ENCODE peak calls at places on chromosomes 6 and 20, in seven cellular contexts. W, J, O, P, Q, R and Z are unnamed samples.
A peak's percentile ranks its signal among the peaks of the same experiment; 100 is the strongest.

GRCh38 chr6:87700729-87701675 is 1.0 kb downstream of the AKIRIN2 start:
- DNase-seq in W (no peak), J (peak; percentile 31), O (peak; percentile 33), P (no peak), Q (peak; percentile 68), R (no peak), Z (peak; percentile 57)

GRCh38 chr6:26196846-26197683 is 109.8 kb downstream of the HFE start:
- DNase-seq in W (no peak), J (peak; percentile 83), O (no peak), P (no peak), Q (peak; percentile 88), R (peak; percentile 75), Z (peak; percentile 94)

GRCh38 chr20:36113566-36114247 is 40.8 kb upstream of the EPB41L1 start:
- DNase-seq in W (no peak), J (no peak), O (no peak), P (no peak), Q (no peak), R (no peak), Z (no peak)

GRCh38 chr6:90420495-90420894 is 123.9 kb upstream of the BACH2 start:
- DNase-seq in W (no peak), J (no peak), O (no peak), P (no peak), Q (no peak), R (no peak), Z (no peak)

GRCh38 chr20:50120935-50121693 is 8.2 kb upstream of the UBE2V1 start:
- DNase-seq in W (no peak), J (no peak), O (no peak), P (no peak), Q (no peak), R (peak; percentile 70), Z (peak; percentile 72)

GRCh38 chr20:57662028-57662312 is 41.7 kb upstream of the ZBP1 start:
- DNase-seq in W (no peak), J (no peak), O (no peak), P (no peak), Q (no peak), R (peak; percentile 6), Z (no peak)

GRCh38 chr20:44358776-44359175 is 3.3 kb downstream of the HNF4A start:
- DNase-seq in W (no peak), J (no peak), O (no peak), P (no peak), Q (no peak), R (no peak), Z (no peak)

GRCh38 chr6:15329154-15329781 is 83.4 kb downstream of the JARID2 start:
- DNase-seq in W (peak; percentile 57), J (no peak), O (no peak), P (peak; percentile 35), Q (peak; percentile 95), R (no peak), Z (peak; percentile 82)

GRCh38 chr6:168284187-168284586 is 35.4 kb downstream of the DACT2 start:
- DNase-seq in W (no peak), J (no peak), O (no peak), P (peak; percentile 13), Q (no peak), R (no peak), Z (no peak)

GRCh38 chr6:11665636-11666335 is 112.8 kb downstream of the ADTRP start:
- DNase-seq in W (no peak), J (no peak), O (no peak), P (no peak), Q (no peak), R (no peak), Z (no peak)

GRCh38 chr6:36753671-36754485 is 56.3 kb downstream of the RAB44 start:
- DNase-seq in W (no peak), J (no peak), O (no peak), P (no peak), Q (no peak), R (no peak), Z (no peak)

GRCh38 chr6:105746539-105746938 is 339.6 kb upstream of the PRDM1 start:
- DNase-seq in W (no peak), J (no peak), O (no peak), P (no peak), Q (no peak), R (no peak), Z (no peak)

GRCh38 chr6:11968241-11968806 is 43.8 kb upstream of the HIVEP1 start:
- DNase-seq in W (no peak), J (no peak), O (no peak), P (no peak), Q (no peak), R (no peak), Z (no peak)

GRCh38 chr20:38128691-38129090 is 36.4 kb downstream of the TGM2 start:
- DNase-seq in W (no peak), J (no peak), O (no peak), P (no peak), Q (no peak), R (no peak), Z (no peak)

GRCh38 chr20:38126146-38126912 is 38.7 kb downstream of the TGM2 start:
- DNase-seq in W (no peak), J (no peak), O (no peak), P (no peak), Q (no peak), R (no peak), Z (peak; percentile 30)

GRCh38 chr20:38127920-38128528 is 37.0 kb downstream of the TGM2 start:
- DNase-seq in W (no peak), J (no peak), O (no peak), P (no peak), Q (no peak), R (no peak), Z (no peak)

GRCh38 chr20:38125157-38126056 is 39.7 kb downstream of the TGM2 start:
- DNase-seq in W (no peak), J (peak; percentile 78), O (no peak), P (no peak), Q (peak; percentile 62), R (no peak), Z (peak; percentile 86)

DNA sequence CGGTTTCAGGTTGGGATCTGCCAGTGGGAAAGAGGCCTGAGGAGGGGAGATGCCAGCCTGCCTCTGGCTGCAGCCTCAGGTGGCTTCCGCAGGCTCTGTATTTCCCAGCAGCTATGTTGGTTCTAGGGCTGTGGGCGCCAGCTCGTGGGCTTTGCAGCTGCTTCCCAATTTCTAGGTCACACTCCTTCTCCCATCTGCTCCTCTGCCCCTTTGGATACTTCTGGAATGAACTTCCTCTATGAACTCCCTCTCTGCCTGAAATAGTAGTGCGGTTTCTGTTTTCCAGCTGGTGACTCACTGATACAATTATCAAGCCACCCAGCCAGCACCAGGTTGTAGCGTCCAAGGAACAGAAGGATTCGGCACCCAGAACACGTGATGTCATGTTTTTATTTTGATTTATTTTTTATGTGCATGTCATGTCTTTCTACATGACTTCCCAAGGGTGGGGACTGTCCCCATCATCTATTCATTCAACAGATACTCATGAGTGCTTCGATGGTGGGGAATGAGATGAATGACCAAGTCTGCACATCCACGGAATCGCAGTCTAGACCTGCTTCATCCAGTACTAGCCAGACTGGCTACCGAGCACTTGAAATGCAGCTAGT is 38.0 kb downstream of the TGM2 start:
- DNase-seq in W (peak; percentile 52), J (peak; percentile 72), O (no peak), P (no peak), Q (peak; percentile 89), R (no peak), Z (peak; percentile 78)
- TF ChIP-seq CTCF in W (no peak), J (no peak), O (no peak), P (no peak), Q (no peak), R (no peak), Z (no peak)

DNA sequence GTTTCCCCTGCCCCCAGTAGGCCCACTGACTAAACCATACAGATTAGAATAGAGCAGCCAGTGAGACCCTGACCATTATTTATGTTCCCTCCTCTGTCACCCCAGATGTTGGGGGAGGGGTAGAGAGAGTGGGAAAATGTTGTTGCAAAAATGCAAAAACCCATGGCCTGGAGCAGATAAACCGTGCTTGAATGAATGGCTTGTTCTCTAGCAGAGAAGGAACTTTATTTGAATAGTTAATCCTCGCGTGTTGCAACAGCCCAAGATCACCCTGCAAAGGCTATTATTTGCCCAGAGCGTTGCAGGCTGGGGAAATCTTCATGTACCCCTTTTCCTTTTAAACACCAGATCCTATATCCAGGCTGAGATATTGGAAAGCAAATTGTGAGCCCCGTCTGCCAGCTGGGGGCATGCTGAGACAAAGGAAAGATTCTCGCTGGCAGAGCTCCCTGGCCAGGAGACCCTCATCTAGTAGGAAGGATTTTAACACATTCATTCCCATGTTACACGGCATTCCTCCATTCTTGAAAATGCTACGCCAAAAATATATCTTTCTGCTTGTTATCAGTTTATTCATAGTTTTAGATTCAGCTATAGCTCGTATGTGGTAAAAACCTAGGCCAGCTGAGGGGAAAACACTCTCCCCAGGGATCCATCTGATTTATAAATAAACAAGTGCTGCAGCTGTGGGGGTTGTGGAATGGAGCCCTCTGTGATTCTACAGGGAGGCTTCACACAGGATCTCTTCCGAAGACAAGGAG is 53.0 kb downstream of the LINC00237 start:
- DNase-seq in W (no peak), J (no peak), O (no peak), P (no peak), Q (no peak), R (peak; percentile 36), Z (no peak)
- TF ChIP-seq CTCF in W (no peak), J (no peak), O (no peak), P (no peak), Q (no peak), R (no peak), Z (no peak)

DNA sequence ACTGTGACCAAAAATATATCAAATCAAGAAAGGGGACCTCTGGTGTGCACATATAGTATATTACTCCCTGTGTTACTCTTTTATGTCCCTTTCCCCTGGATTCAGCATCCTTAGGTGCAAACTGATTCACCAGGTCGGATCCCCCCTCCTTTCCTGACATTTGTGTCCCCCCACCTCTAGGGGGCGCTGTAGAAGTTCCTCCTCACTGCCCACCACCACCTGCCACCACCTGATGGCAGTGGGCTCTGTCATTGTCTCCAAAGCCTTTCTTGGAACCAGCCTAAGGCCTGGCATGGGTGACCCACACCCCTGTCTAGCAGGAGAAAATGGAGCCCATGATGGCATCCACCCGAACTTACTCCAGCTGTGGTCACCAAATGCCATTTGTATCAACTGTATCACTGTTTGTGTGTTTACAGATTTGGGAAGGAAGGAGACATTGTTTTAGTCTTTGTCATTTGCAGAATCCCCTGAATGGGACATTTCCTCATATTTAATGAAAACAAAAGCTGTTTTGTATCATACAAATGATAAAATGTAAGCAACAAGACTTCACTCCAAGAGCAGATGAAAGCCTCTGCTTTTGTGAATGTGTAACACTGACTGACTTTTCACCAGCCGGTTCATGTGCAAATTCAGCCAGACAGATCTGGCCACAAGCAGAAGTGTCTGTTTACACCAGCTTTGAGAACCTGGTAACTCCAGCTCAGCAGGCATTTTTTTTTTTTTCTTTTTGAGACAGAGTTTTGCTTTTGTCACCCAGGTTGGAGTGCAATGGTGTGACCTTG is 66.2 kb downstream of the ARMC2 start:
- DNase-seq in W (no peak), J (no peak), O (no peak), P (no peak), Q (no peak), R (peak; percentile 74), Z (no peak)
- TF ChIP-seq CTCF in W (peak; percentile 64), J (peak; percentile 23), O (peak; percentile 36), P (peak; percentile 74), Q (peak; percentile 28), R (peak; percentile 96), Z (peak; percentile 41)

DNA sequence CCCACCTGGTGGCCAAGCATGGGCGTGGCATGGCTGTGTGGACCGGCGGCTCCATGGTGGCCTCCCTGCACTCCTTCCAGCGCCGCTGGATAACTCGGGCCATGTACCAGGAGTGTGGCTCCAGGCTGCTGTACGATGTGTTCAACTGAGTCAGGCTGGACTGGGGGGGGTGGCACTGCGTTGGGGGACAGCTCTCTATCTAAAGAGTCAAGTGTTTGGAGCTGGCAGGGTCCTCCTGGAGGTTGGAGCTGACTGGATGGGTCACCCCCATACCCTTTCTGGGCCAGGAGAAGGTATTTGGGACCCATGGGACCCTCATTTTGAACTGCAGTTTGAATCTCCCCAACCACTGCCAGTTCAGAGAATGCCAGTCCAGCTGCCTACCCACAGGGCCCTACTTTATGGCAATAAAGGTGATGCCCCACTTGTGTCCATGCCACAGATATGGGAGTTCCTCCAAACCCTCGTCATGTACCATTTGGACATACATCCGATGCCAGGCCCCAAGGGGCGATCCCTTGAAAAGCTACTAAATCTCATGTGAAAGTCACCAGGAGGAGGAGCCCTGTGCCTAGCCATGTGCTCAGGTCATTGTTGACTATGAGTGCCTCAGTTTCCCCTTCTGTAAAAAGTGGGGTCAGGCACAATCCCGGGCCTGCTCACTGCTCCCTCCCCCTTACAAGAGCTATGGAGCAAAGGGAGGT is 1.5 kb downstream of the ACTL10 start:
- DNase-seq in W (no peak), J (peak; percentile 76), O (peak; percentile 72), P (no peak), Q (no peak), R (peak; percentile 87), Z (no peak)
- TF ChIP-seq CTCF in W (no peak), J (peak; percentile 87), O (no peak), P (peak; percentile 79), Q (peak; percentile 72), R (peak; percentile 86), Z (peak; percentile 81)